ENCODE peak calls at places on chromosomes 3 and 15, in five cellular contexts. W is IMR-90, V is A549, N is K562, J is HepG2. Y is an unnamed sample.

GRCh38 chr15:91456921-91457320 is 356.9 kb downstream of the SV2B start:
- DNase-seq in W (peak), V (no peak), N (no peak), J (no peak), Y (no peak)

GRCh38 chr15:49558924-49559323 is 61.7 kb downstream of the FAM227B start:
- DNase-seq in W (peak), V (no peak), N (no peak), J (no peak), Y (no peak)

GRCh38 chr15:29680806-29681485 is 141.3 kb downstream of the TJP1 start:
- DNase-seq in W (no peak), V (no peak), N (no peak), J (no peak), Y (no peak)

GRCh38 chr3:63970596-63971468 is 52.5 kb downstream of the PSMD6 start:
- DNase-seq in W (no peak), V (no peak), N (no peak), J (peak), Y (no peak)

GRCh38 chr3:193389335-193389734 is 10.8 kb upstream of the ATP13A5 start:
- DNase-seq in W (no peak), V (no peak), N (no peak), J (no peak), Y (no peak)

GRCh38 chr15:68706256-68706655 is 114.4 kb downstream of the ANP32A start:
- DNase-seq in W (no peak), V (no peak), N (no peak), J (no peak), Y (no peak)

GRCh38 chr15:100890850-100891249 is 11.2 kb downstream of the ALDH1A3 start:
- DNase-seq in W (no peak), V (no peak), N (no peak), J (no peak), Y (no peak)

GRCh38 chr3:86702381-86702958 is 288.5 kb downstream of the VGLL3 start:
- DNase-seq in W (peak), V (peak), N (peak), J (no peak), Y (peak)

GRCh38 chr15:99749386-99749785 is 16.1 kb upstream of the LYSMD4 start:
- DNase-seq in W (peak), V (no peak), N (no peak), J (peak), Y (no peak)

GRCh38 chr3:182258538-182259177 is 534.6 kb upstream of the ATP11B start:
- DNase-seq in W (no peak), V (peak), N (no peak), J (peak), Y (peak)

GRCh38 chr3:157785071-157785826 is 282.0 kb upstream of the VEPH1 start:
- DNase-seq in W (peak), V (peak), N (no peak), J (peak), Y (peak)

GRCh38 chr3:15636028-15636709 is 34.6 kb downstream of the BTD start:
- DNase-seq in W (peak), V (peak), N (no peak), J (no peak), Y (no peak)

GRCh38 chr3:69326821-69327433 is 59.0 kb downstream of the FRMD4B start:
- DNase-seq in W (no peak), V (no peak), N (no peak), J (no peak), Y (no peak)

GRCh38 chr3:26653811-26654379 is 31.3 kb downstream of the LRRC3B start:
- DNase-seq in W (no peak), V (no peak), N (no peak), J (no peak), Y (no peak)

GRCh38 chr3:141426404-141427034 is 58.2 kb downstream of the ZBTB38 start:
- DNase-seq in W (peak), V (no peak), N (peak), J (no peak), Y (no peak)

GRCh38 chr15:25876231-25877140 is 13.4 kb upstream of the ATP10A start:
- DNase-seq in W (no peak), V (no peak), N (no peak), J (no peak), Y (no peak)

GRCh38 chr3:101850327-101851048 is 1.2 kb downstream of the NFKBIZ start:
- DNase-seq in W (peak), V (no peak), N (no peak), J (no peak), Y (peak)

GRCh38 chr15:73856458-73857192 is 16.7 kb upstream of the TBC1D21 start:
- DNase-seq in W (no peak), V (no peak), N (no peak), J (no peak), Y (peak)

GRCh38 chr15:43134157-43134637 is 811 bp downstream of the TMEM62 start:
- DNase-seq in W (no peak), V (no peak), N (no peak), J (no peak), Y (peak)

GRCh38 chr3:133197619-133198018 is 159.4 kb downstream of the TMEM108 start:
- DNase-seq in W (no peak), V (no peak), N (no peak), J (no peak), Y (no peak)

GRCh38 chr15:71050461-71050860 is 64.8 kb upstream of the THSD4 start:
- DNase-seq in W (no peak), V (no peak), N (no peak), J (no peak), Y (no peak)

GRCh38 chr3:188661801-188662200 is 507.8 kb downstream of the LPP start:
- DNase-seq in W (peak), V (no peak), N (no peak), J (no peak), Y (no peak)

GRCh38 chr3:13824521-13825316 is 55.2 kb downstream of the WNT7A start:
- DNase-seq in W (no peak), V (no peak), N (no peak), J (no peak), Y (no peak)

GRCh38 chr15:69760263-69760855 is 307.7 kb downstream of the RPLP1 start:
- DNase-seq in W (peak), V (no peak), N (no peak), J (no peak), Y (no peak)

GRCh38 chr3:17412950-17413530 is 329.4 kb downstream of the TBC1D5 start:
- DNase-seq in W (peak), V (peak), N (peak), J (peak), Y (peak)

GRCh38 chr3:161284989-161285388 is 63.9 kb downstream of the NMD3 start:
- DNase-seq in W (peak), V (no peak), N (no peak), J (no peak), Y (no peak)

GRCh38 chr3:45437388-45437787 is 49.0 kb downstream of the LARS2 start:
- DNase-seq in W (peak), V (no peak), N (no peak), J (no peak), Y (no peak)

GRCh38 chr15:70095387-70096214 is 2.1 kb downstream of the TLE3 start:
- DNase-seq in W (no peak), V (no peak), N (peak), J (no peak), Y (peak)

GRCh38 chr3:18556001-18556408 is 130.9 kb upstream of the SATB1 start:
- DNase-seq in W (no peak), V (no peak), N (no peak), J (no peak), Y (no peak)

GRCh38 chr3:42662813-42663535 is 9.5 kb downstream of the ZBTB47 start:
- DNase-seq in W (no peak), V (no peak), N (no peak), J (no peak), Y (no peak)

GRCh38 chr3:78689378-78689777 is 1078.4 kb downstream of the ROBO1 start:
- DNase-seq in W (no peak), V (no peak), N (no peak), J (no peak), Y (no peak)

GRCh38 chr3:48709051-48709461 is 8.0 kb downstream of the IP6K2 start:
- DNase-seq in W (no peak), V (no peak), N (no peak), J (no peak), Y (no peak)

GRCh38 chr15:51702710-51703109 is 21.4 kb downstream of the SCG3 start:
- DNase-seq in W (no peak), V (no peak), N (no peak), J (no peak), Y (no peak)
- TF ChIP-seq RFX5 in W (no peak), V (no peak), N (no peak), J (no peak), Y (no peak)

GRCh38 chr3:51024121-51024520 is 349.4 kb downstream of the DOCK3 start:
- DNase-seq in W (no peak), V (no peak), N (no peak), J (no peak), Y (no peak)

DNA sequence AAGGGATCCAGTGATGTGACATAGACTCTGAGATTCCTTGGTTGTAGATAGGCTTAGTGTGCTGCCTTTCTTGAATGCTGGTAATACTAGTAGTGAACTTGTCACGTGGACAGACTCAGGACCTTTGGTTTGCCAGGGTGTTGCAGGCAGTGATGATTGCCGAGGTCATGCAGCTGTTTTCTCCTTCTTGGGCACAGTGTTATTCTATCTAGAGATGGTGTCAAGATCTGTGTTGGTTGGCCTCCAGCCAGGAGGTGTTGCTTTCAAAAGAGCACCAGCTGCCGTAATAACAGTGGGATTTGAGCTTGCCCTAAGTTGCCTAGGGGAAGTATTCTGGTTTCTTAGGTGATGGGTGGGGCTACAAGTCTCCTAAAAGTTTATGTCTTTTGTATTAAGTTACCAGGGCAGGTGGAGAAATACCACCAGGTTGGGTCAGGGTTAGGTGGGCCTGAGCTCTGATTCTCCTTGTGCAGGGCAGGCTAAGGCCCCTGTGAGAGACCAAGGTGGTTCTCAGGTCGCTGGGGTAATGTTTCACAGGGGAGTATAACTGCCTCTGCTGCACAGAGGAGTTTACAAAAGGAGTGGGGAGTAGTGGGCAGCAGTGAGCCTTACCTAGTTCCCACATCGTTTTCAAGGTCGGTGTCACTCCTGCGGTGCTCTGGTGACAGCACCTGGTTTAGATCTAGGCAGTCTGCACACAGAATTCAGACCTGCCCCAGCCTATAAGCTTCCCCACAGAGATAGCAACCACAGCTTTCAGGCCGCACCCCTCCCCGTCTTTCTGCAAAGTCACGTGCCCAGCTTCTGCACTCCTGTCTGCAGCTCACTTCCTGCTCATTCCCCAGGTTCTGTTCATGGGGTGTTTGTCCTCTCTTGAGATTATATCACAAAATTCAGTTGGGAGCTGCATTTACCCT is 350.3 kb downstream of the DOCK3 start:
- DNase-seq in W (no peak), V (no peak), N (no peak), J (no peak), Y (no peak)
- TF ChIP-seq RFX5 in W (no peak), V (no peak), N (no peak), J (no peak), Y (no peak)

DNA sequence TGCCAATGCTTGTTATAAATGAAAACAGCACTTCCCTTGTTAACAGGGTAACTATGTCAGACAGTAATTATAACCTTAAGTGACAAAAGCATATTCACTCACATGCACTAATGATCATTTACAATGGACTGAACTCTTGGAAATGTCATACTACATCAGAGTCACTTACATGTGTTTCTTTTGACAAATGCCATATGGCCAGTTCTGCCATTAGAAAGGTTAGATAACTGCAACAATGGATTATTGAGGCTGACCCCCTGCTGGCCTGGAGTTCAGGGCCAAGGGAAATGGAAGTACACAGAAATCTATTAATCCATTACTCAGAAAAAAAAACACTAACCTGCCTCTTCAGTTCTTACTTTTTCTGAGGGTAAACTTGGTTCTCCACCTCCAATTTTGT is 313.4 kb downstream of the CNTN3 start:
- DNase-seq in W (no peak), V (no peak), N (no peak), J (no peak), Y (peak)
- TF ChIP-seq RFX5 in W (no peak), V (no peak), N (no peak), J (no peak), Y (no peak)

GRCh38 chr3:46682974-46683373 is 10.5 kb downstream of the ALS2CL start:
- DNase-seq in W (no peak), V (no peak), N (no peak), J (no peak), Y (no peak)
- TF ChIP-seq RFX5 in W (no peak), V (no peak), N (no peak), J (no peak), Y (no peak)

GRCh38 chr3:174208161-174208560 is 651.0 kb upstream of the NAALADL2 start:
- DNase-seq in W (no peak), V (no peak), N (no peak), J (no peak), Y (no peak)
- TF ChIP-seq RFX5 in W (no peak), V (no peak), N (no peak), J (no peak), Y (no peak)

DNA sequence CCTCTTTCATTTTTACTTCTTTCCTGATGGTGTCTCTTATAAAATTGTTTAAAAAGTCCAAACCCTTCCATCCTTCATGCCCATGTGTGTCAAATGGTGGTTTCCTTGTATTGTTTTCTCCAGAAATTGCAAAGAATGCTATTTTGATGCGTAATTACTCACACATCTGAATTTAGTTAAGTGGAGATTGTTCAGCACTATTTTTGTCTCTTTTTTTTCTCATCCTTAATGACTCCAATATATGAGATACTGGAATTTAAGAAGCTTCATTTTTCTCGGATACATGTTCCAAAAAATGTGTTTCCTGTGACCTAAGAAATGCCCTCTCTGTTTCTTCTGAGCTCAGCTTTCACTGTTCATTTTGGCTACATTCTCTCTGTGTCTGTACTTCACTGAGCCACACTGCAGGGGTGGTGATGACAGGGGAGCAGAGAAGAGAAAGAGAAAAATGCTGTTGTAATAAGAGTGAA is 799.8 kb downstream of the DIPK2A start:
- DNase-seq in W (no peak), V (no peak), N (no peak), J (no peak), Y (no peak)
- TF ChIP-seq RFX5 in W (no peak), V (no peak), N (no peak), J (no peak), Y (no peak)

GRCh38 chr3:81793410-81793809 is 32.0 kb upstream of the GBE1 start:
- DNase-seq in W (no peak), V (no peak), N (no peak), J (no peak), Y (no peak)
- TF ChIP-seq RFX5 in W (no peak), V (no peak), N (no peak), J (no peak), Y (no peak)

Y was measured in SK-N-SH.